ENCODE peak calls at places on chromosomes 12 and 14, in eight cellular contexts. L, Y, F, Q, O, X, T and B are unnamed samples.
A peak's percentile ranks its signal among the peaks of the same experiment; 100 is the strongest.

GRCh38 chr14:104845033-104845666 is 19.9 kb upstream of the CEP170B start:
- DNase-seq in Y (no peak), F (no peak), Q (no peak), T (no peak), L (no peak), X (no peak), O (no peak), B (no peak)

GRCh38 chr14:85380891-85381290 is 149.1 kb upstream of the FLRT2 start:
- DNase-seq in L (no peak), Q (no peak), T (no peak), Y (no peak), F (no peak), O (no peak), X (no peak), B (no peak)

GRCh38 chr12:122834229-122834920 is 882 bp upstream of the HIP1R start:
- DNase-seq in F (no peak), Q (peak; percentile 41), X (peak; percentile 72), Y (no peak), L (no peak), T (no peak), O (peak; percentile 91), B (peak; percentile 83)

GRCh38 chr14:92144708-92145107 is 22.9 kb downstream of the CPSF2 start:
- DNase-seq in F (no peak), Q (peak; percentile 67), Y (no peak), L (no peak), X (no peak), O (no peak), T (no peak), B (no peak)

GRCh38 chr12:88572785-88573565 is 7.3 kb downstream of the KITLG start:
- DNase-seq in T (no peak), Q (no peak), F (no peak), L (no peak), X (no peak), Y (no peak), O (peak; percentile 65), B (no peak)

GRCh38 chr12:102343361-102344121 is 136.8 kb downstream of the IGF1 start:
- DNase-seq in T (no peak), X (no peak), Q (peak; percentile 5), O (peak; percentile 53), L (no peak), F (no peak), Y (no peak), B (no peak)

GRCh38 chr12:85835417-85835809 is 796 bp downstream of the RASSF9 start:
- DNase-seq in Y (no peak), L (no peak), Q (peak; percentile 54), F (no peak), T (no peak), O (peak; percentile 66), X (peak; percentile 11), B (no peak)

GRCh38 chr14:99522934-99523660 is 41.9 kb downstream of the CCNK start:
- DNase-seq in Q (peak; percentile 63), O (no peak), L (no peak), F (no peak), X (no peak), T (no peak), Y (no peak), B (no peak)

GRCh38 chr14:104686624-104687517 is 2.5 kb upstream of the INF2 start:
- DNase-seq in X (no peak), T (no peak), O (no peak), L (no peak), Q (no peak), Y (no peak), F (no peak), B (no peak)

GRCh38 chr14:22415633-22415959 is 173.4 kb downstream of the DAD1 start:
- DNase-seq in X (no peak), L (no peak), Q (no peak), T (no peak), F (no peak), Y (no peak), O (no peak), B (no peak)

GRCh38 chr14:92937229-92937937 is 14.4 kb downstream of the CHGA start:
- DNase-seq in L (no peak), Q (no peak), X (no peak), Y (no peak), O (peak; percentile 82), T (no peak), F (no peak), B (no peak)